ENCODE peak calls at places on chromosomes 5 and 9, in eight cellular contexts. H is HuH-7.5; F is Panc1; X is stimulated activated CD4-positive, alpha-beta T cell treated with anti-CD3 and anti-CD28 coated beads, TNF-alpha, amount 100 ng/mL, for 48 hours; V is LoVo; G is A172; S is fibroblast of mammary gland; T is posterior cingulate gyrus. P is an unnamed sample.

GRCh38 chr9:5140151-5140550 is 45.3 kb downstream of the INSL6 start:
- DNase-seq in H (no peak), F (no peak), X (no peak), V (no peak), G (no peak), S (peak), T (no peak), P (no peak)

GRCh38 chr9:81225586-81225985 is 463.8 kb downstream of the TLE1 start:
- DNase-seq in H (no peak), F (no peak), X (no peak), V (no peak), G (no peak), S (no peak), T (no peak), P (no peak)

GRCh38 chr9:20437466-20437865 is 184.8 kb downstream of the MLLT3 start:
- DNase-seq in H (no peak), F (no peak), X (no peak), V (no peak), G (no peak), S (peak), T (no peak), P (no peak)

GRCh38 chr5:147037517-147038205 is 159.1 kb upstream of the PPP2R2B start:
- DNase-seq in H (no peak), F (no peak), X (no peak), V (peak), G (peak), S (peak), T (no peak), P (peak)

GRCh38 chr5:179221877-179222220 is 123.4 kb downstream of the ADAMTS2 start:
- DNase-seq in H (no peak), F (no peak), X (no peak), V (no peak), G (no peak), S (no peak), T (peak), P (no peak)

GRCh38 chr9:12935714-12936113 is 160.9 kb downstream of the LURAP1L start:
- DNase-seq in H (no peak), F (no peak), X (no peak), V (no peak), G (no peak), S (peak), T (no peak), P (no peak)

GRCh38 chr5:148790545-148791333 is 35.7 kb upstream of the ADRB2 start:
- DNase-seq in H (no peak), F (no peak), X (no peak), V (peak), G (peak), S (no peak), T (no peak), P (no peak)

GRCh38 chr5:60526336-60526875 is 173.6 kb downstream of the DEPDC1B start:
- DNase-seq in H (no peak), F (no peak), X (no peak), V (no peak), G (no peak), S (no peak), T (no peak), P (no peak)

GRCh38 chr5:179404321-179405053 is 59.2 kb upstream of the ADAMTS2 start:
- DNase-seq in H (no peak), F (no peak), X (no peak), V (no peak), G (no peak), S (peak), T (no peak), P (no peak)

GRCh38 chr9:108150736-108151135 is 661.2 kb upstream of the KLF4 start:
- DNase-seq in H (no peak), F (no peak), X (no peak), V (no peak), G (peak), S (peak), T (no peak), P (no peak)

GRCh38 chr9:133509179-133510083 is 15.3 kb downstream of the MYMK start:
- DNase-seq in H (no peak), F (no peak), X (no peak), V (peak), G (no peak), S (no peak), T (peak), P (no peak)

GRCh38 chr5:112366987-112367386 is 52.1 kb downstream of the EPB41L4A start:
- DNase-seq in H (peak), F (no peak), X (no peak), V (no peak), G (no peak), S (no peak), T (no peak), P (peak)

GRCh38 chr9:85471791-85472190 is 270.0 kb downstream of the AGTPBP1 start:
- DNase-seq in H (no peak), F (no peak), X (no peak), V (no peak), G (no peak), S (no peak), T (no peak), P (no peak)

GRCh38 chr5:77893225-77893860 is 117.2 kb upstream of the TBCA start:
- DNase-seq in H (no peak), F (peak), X (no peak), V (peak), G (peak), S (peak), T (no peak), P (peak)

GRCh38 chr9:133717113-133718031 is 20.8 kb downstream of the SARDH start:
- DNase-seq in H (no peak), F (no peak), X (no peak), V (no peak), G (no peak), S (no peak), T (peak), P (no peak)

GRCh38 chr5:36146390-36146789 is 5.3 kb downstream of the LMBRD2 start:
- DNase-seq in H (no peak), F (no peak), X (no peak), V (no peak), G (no peak), S (no peak), T (no peak), P (no peak)

GRCh38 chr5:147578228-147579024 is 68.6 kb upstream of the DPYSL3 start:
- DNase-seq in H (no peak), F (peak), X (no peak), V (peak), G (peak), S (peak), T (no peak), P (peak)

P was measured in HCT116.